ENCODE peak calls at places on chromosomes 1 and 21, in ten cellular contexts. G, B, Z, X, W, M, P, H, Y and K are unnamed samples.
A peak's percentile ranks its signal among the peaks of the same experiment; 100 is the strongest.

GRCh38 chr1:67966001-67966665 is 84.3 kb downstream of the DIRAS3 start:
- DNase-seq in G (no peak), B (no peak), Z (no peak), H (no peak), P (no peak), W (no peak), X (no peak), M (no peak), Y (no peak), K (no peak)

GRCh38 chr1:193325771-193326170 is 139.4 kb upstream of the B3GALT2 start:
- DNase-seq in X (no peak), M (no peak), P (peak; percentile 35), H (no peak), W (no peak), B (no peak), G (peak; percentile 15), Y (no peak), Z (no peak), K (no peak)

GRCh38 chr1:47524272-47524671 is 86.4 kb downstream of the FOXD2 start:
- DNase-seq in B (no peak), X (no peak), G (no peak), Y (no peak), M (no peak), W (no peak), P (no peak), Z (no peak), H (no peak), K (no peak)

GRCh38 chr1:235009074-235009473 is 119.6 kb downstream of the TOMM20 start:
- DNase-seq in X (no peak), P (no peak), W (no peak), G (no peak), B (no peak), M (no peak), Z (no peak), H (no peak), Y (no peak), K (no peak)

GRCh38 chr1:206463137-206463536 is 7.1 kb upstream of the IKBKE start:
- DNase-seq in G (no peak), M (no peak), X (no peak), H (no peak), Y (no peak), P (no peak), B (no peak), W (no peak), Z (no peak), K (no peak)

GRCh38 chr1:54117815-54118563 is 34.8 kb downstream of the CDCP2 start:
- DNase-seq in Z (no peak), H (peak; percentile 30), M (peak; percentile 8), P (peak; percentile 92), Y (no peak), B (no peak), X (peak; percentile 84), W (peak; percentile 38), G (no peak), K (peak; percentile 79)

GRCh38 chr1:118250232-118250631 is 65.2 kb upstream of the SPAG17 start:
- DNase-seq in G (no peak), P (no peak), X (no peak), M (no peak), Y (peak; percentile 24), W (no peak), H (no peak), B (no peak), Z (no peak), K (no peak)

GRCh38 chr1:168506204-168506819 is 37.5 kb downstream of the XCL2 start:
- DNase-seq in Y (no peak), P (peak; percentile 72), M (no peak), Z (no peak), X (no peak), G (no peak), B (peak; percentile 12), W (no peak), H (no peak), K (no peak)

GRCh38 chr21:41061701-41062100 is 106.3 kb upstream of the BACE2 start:
- DNase-seq in H (no peak), M (no peak), Z (no peak), B (no peak), W (no peak), G (no peak), P (no peak), Y (no peak), X (no peak), K (no peak)

GRCh38 chr1:237457573-237457972 is 415.6 kb downstream of the RYR2 start:
- DNase-seq in M (no peak), G (no peak), P (no peak), Y (no peak), B (no peak), W (no peak), X (no peak), H (no peak), Z (no peak), K (no peak)

GRCh38 chr1:216923601-216924000 is 200.4 kb upstream of the ESRRG start:
- DNase-seq in X (no peak), M (no peak), Y (no peak), B (no peak), W (no peak), P (no peak), H (no peak), Z (no peak), G (no peak), K (peak; percentile 57)

GRCh38 chr1:45187735-45188134 is 18.7 kb downstream of the ZSWIM5 start:
- DNase-seq in X (no peak), Z (no peak), B (no peak), Y (no peak), P (no peak), H (no peak), G (no peak), M (no peak), W (no peak), K (no peak)

GRCh38 chr21:42466700-42467612 is 29.1 kb downstream of the RSPH1 start:
- DNase-seq in B (no peak), Y (peak; percentile 60), G (no peak), P (peak; percentile 61), W (no peak), H (peak; percentile 25), M (no peak), Z (no peak), X (peak; percentile 56), K (peak; percentile 87)

GRCh38 chr1:24972257-24973242 is 42.5 kb upstream of the RUNX3 start:
- DNase-seq in W (no peak), Y (no peak), H (no peak), B (no peak), P (peak; percentile 43), Z (no peak), M (no peak), X (no peak), G (no peak), K (no peak)

GRCh38 chr1:151371744-151372410 is 628 bp downstream of the SELENBP1 start:
- DNase-seq in M (peak; percentile 85), B (no peak), Y (no peak), G (no peak), X (peak; percentile 38), P (peak; percentile 44), Z (peak; percentile 99), H (peak; percentile 24), W (no peak), K (peak; percentile 83)

GRCh38 chr1:172997941-172998361 is 52.8 kb downstream of the TNFSF18 start:
- DNase-seq in W (no peak), G (no peak), B (no peak), H (no peak), P (no peak), Z (no peak), M (no peak), X (no peak), Y (no peak), K (no peak)

GRCh38 chr1:7842517-7842916 is 10.3 kb downstream of the UTS2 start:
- DNase-seq in M (no peak), G (no peak), X (no peak), H (no peak), P (no peak), W (no peak), Z (no peak), Y (no peak), B (no peak), K (no peak)